ENCODE peak calls at places on chromosomes 2 and 18, in seven cellular contexts. M is SHP77 treated with DMSO at 0.1 percent for 48 hours; H is stimulated activated CD8-positive, alpha-beta memory T cell treated with anti-CD3 and anti-CD28 coated beads, Interleukin-15, amount 100 ng/mL, for 24 hours; V is NCI-H1092 treated with DMSO at 0.1 percent for 48 hours; I is M059J; L is sciatic nerve; W is pancreas. U is an unnamed sample.
A peak's percentile ranks its signal among the peaks of the same experiment; 100 is the strongest.

GRCh38 chr2:62402156-62402555 is 103.8 kb downstream of the TMEM17 start:
- DNase-seq in I (no peak), L (no peak), H (no peak), W (no peak), V (no peak), M (no peak), U (no peak)

GRCh38 chr2:9288233-9288632 is 81.6 kb downstream of the ASAP2 start:
- DNase-seq in W (no peak), L (no peak), I (peak; percentile 94), V (no peak), M (no peak), H (no peak), U (peak; percentile 95)

GRCh38 chr2:143968360-143968759 is 551.6 kb downstream of the ZEB2 start:
- DNase-seq in L (no peak), W (no peak), V (no peak), H (no peak), M (no peak), I (no peak), U (no peak)

GRCh38 chr2:118417417-118418125 is 329.3 kb downstream of the INSIG2 start:
- DNase-seq in W (no peak), H (no peak), M (no peak), V (no peak), I (peak; percentile 29), L (no peak), U (peak; percentile 55)

GRCh38 chr2:209870067-209870466 is 98.4 kb downstream of the UNC80 start:
- DNase-seq in I (no peak), M (no peak), W (no peak), V (no peak), H (no peak), L (no peak), U (no peak)

GRCh38 chr2:121088251-121089004 is 196.6 kb downstream of the TFCP2L1 start:
- DNase-seq in M (no peak), L (peak; percentile 77), V (no peak), W (no peak), H (no peak), I (no peak), U (no peak)

GRCh38 chr2:73968357-73968937 is 16.3 kb upstream of the TET3 start:
- DNase-seq in L (no peak), M (no peak), H (no peak), I (no peak), V (no peak), W (no peak), U (no peak)

GRCh38 chr2:127425540-127426490 is 7.6 kb downstream of the PROC start:
- DNase-seq in V (no peak), W (no peak), H (no peak), I (no peak), L (no peak), M (no peak), U (no peak)

GRCh38 chr2:96404446-96405373 is 69.1 kb downstream of the NCAPH start:
- DNase-seq in I (peak; percentile 26), W (no peak), V (peak; percentile 34), L (no peak), H (no peak), M (peak; percentile 63), U (no peak)

GRCh38 chr2:68516051-68516771 is 48.8 kb downstream of the APLF start:
- DNase-seq in H (no peak), W (no peak), L (no peak), V (no peak), M (no peak), I (no peak), U (no peak)

GRCh38 chr2:226790436-226790835 is 9.2 kb downstream of the IRS1 start:
- DNase-seq in M (no peak), L (no peak), W (no peak), V (no peak), I (no peak), H (no peak), U (no peak)

GRCh38 chr18:64276736-64277135 is 127.8 kb upstream of the LINC00305 start:
- DNase-seq in I (no peak), V (no peak), M (no peak), H (no peak), W (no peak), L (no peak), U (no peak)

GRCh38 chr2:127634626-127635379 is 11.2 kb upstream of the GPR17 start:
- DNase-seq in W (no peak), L (no peak), V (no peak), I (no peak), H (no peak), M (no peak), U (no peak)